ENCODE peak calls at places on chromosomes 16 and 17, in nine cellular contexts. One of them, this sample, is unnamed.

GRCh38 chr16:68792465-68793324 is 50.6 kb upstream of the TANGO6 start:
- DNase-seq in stimulated activated CD4-positive, alpha-beta T cell treated with anti-CD3 and anti-CD28 coated beads, Interleukin-4, amount 100 ng/mL, for 4 hours: no peak
- DNase-seq in tibial artery: no peak
- DNase-seq in epithelial cell of proximal tubule: peak
- DNase-seq in activated T-cell treated with anti-CD3 and anti-CD28 coated beads for 24 hours: no peak
- DNase-seq in DMS 273 treated with DMSO at 0.1 percent for 48 hours: no peak
- DNase-seq in NCI-H1105: no peak
- DNase-seq in mucosa of descending colon: no peak
- DNase-seq in NAMALWA: no peak
- DNase-seq in this sample: peak

GRCh38 chr16:72013389-72013788 is 4.8 kb downstream of the DHODH start:
- DNase-seq in epithelial cell of proximal tubule: peak
- DNase-seq in activated T-cell treated with anti-CD3 and anti-CD28 coated beads for 24 hours: no peak
- DNase-seq in tibial artery: no peak
- DNase-seq in mucosa of descending colon: no peak
- DNase-seq in NAMALWA: no peak
- DNase-seq in stimulated activated CD4-positive, alpha-beta T cell treated with anti-CD3 and anti-CD28 coated beads, Interleukin-4, amount 100 ng/mL, for 4 hours: no peak
- DNase-seq in NCI-H1105: no peak
- DNase-seq in DMS 273 treated with DMSO at 0.1 percent for 48 hours: no peak
- DNase-seq in this sample: no peak

GRCh38 chr16:64590516-64590915 is 531.3 kb downstream of the CDH11 start:
- DNase-seq in DMS 273 treated with DMSO at 0.1 percent for 48 hours: no peak
- DNase-seq in NCI-H1105: no peak
- DNase-seq in mucosa of descending colon: no peak
- DNase-seq in epithelial cell of proximal tubule: no peak
- DNase-seq in stimulated activated CD4-positive, alpha-beta T cell treated with anti-CD3 and anti-CD28 coated beads, Interleukin-4, amount 100 ng/mL, for 4 hours: no peak
- DNase-seq in activated T-cell treated with anti-CD3 and anti-CD28 coated beads for 24 hours: no peak
- DNase-seq in NAMALWA: no peak
- DNase-seq in tibial artery: no peak
- DNase-seq in this sample: no peak

GRCh38 chr16:53129281-53130192 is 74.7 kb downstream of the CHD9 start:
- DNase-seq in NAMALWA: no peak
- DNase-seq in NCI-H1105: no peak
- DNase-seq in epithelial cell of proximal tubule: no peak
- DNase-seq in stimulated activated CD4-positive, alpha-beta T cell treated with anti-CD3 and anti-CD28 coated beads, Interleukin-4, amount 100 ng/mL, for 4 hours: no peak
- DNase-seq in tibial artery: peak
- DNase-seq in DMS 273 treated with DMSO at 0.1 percent for 48 hours: no peak
- DNase-seq in mucosa of descending colon: no peak
- DNase-seq in activated T-cell treated with anti-CD3 and anti-CD28 coated beads for 24 hours: no peak
- DNase-seq in this sample: peak

GRCh38 chr17:36493956-36494355 is 7.5 kb downstream of the ZNHIT3 start:
- DNase-seq in tibial artery: no peak
- DNase-seq in DMS 273 treated with DMSO at 0.1 percent for 48 hours: no peak
- DNase-seq in activated T-cell treated with anti-CD3 and anti-CD28 coated beads for 24 hours: no peak
- DNase-seq in stimulated activated CD4-positive, alpha-beta T cell treated with anti-CD3 and anti-CD28 coated beads, Interleukin-4, amount 100 ng/mL, for 4 hours: no peak
- DNase-seq in epithelial cell of proximal tubule: no peak
- DNase-seq in NCI-H1105: no peak
- DNase-seq in NAMALWA: no peak
- DNase-seq in mucosa of descending colon: no peak
- DNase-seq in this sample: no peak

GRCh38 chr17:74271902-74272563 is 2.0 kb upstream of the DNAI2 start:
- DNase-seq in DMS 273 treated with DMSO at 0.1 percent for 48 hours: no peak
- DNase-seq in tibial artery: peak
- DNase-seq in stimulated activated CD4-positive, alpha-beta T cell treated with anti-CD3 and anti-CD28 coated beads, Interleukin-4, amount 100 ng/mL, for 4 hours: no peak
- DNase-seq in NAMALWA: no peak
- DNase-seq in activated T-cell treated with anti-CD3 and anti-CD28 coated beads for 24 hours: no peak
- DNase-seq in epithelial cell of proximal tubule: no peak
- DNase-seq in NCI-H1105: no peak
- DNase-seq in mucosa of descending colon: no peak
- DNase-seq in this sample: no peak

GRCh38 chr17:17539591-17539990 is 43.4 kb upstream of the RASD1 start:
- DNase-seq in mucosa of descending colon: no peak
- DNase-seq in epithelial cell of proximal tubule: no peak
- DNase-seq in activated T-cell treated with anti-CD3 and anti-CD28 coated beads for 24 hours: no peak
- DNase-seq in tibial artery: no peak
- DNase-seq in NCI-H1105: no peak
- DNase-seq in stimulated activated CD4-positive, alpha-beta T cell treated with anti-CD3 and anti-CD28 coated beads, Interleukin-4, amount 100 ng/mL, for 4 hours: no peak
- DNase-seq in NAMALWA: no peak
- DNase-seq in DMS 273 treated with DMSO at 0.1 percent for 48 hours: no peak
- DNase-seq in this sample: no peak

GRCh38 chr16:65497571-65497970 is 375.7 kb upstream of the CDH11 start:
- DNase-seq in activated T-cell treated with anti-CD3 and anti-CD28 coated beads for 24 hours: no peak
- DNase-seq in stimulated activated CD4-positive, alpha-beta T cell treated with anti-CD3 and anti-CD28 coated beads, Interleukin-4, amount 100 ng/mL, for 4 hours: no peak
- DNase-seq in NAMALWA: no peak
- DNase-seq in epithelial cell of proximal tubule: no peak
- DNase-seq in tibial artery: no peak
- DNase-seq in DMS 273 treated with DMSO at 0.1 percent for 48 hours: no peak
- DNase-seq in mucosa of descending colon: no peak
- DNase-seq in NCI-H1105: no peak
- DNase-seq in this sample: no peak

GRCh38 chr16:17334096-17334495 is 136.7 kb downstream of the XYLT1 start:
- DNase-seq in activated T-cell treated with anti-CD3 and anti-CD28 coated beads for 24 hours: no peak
- DNase-seq in stimulated activated CD4-positive, alpha-beta T cell treated with anti-CD3 and anti-CD28 coated beads, Interleukin-4, amount 100 ng/mL, for 4 hours: no peak
- DNase-seq in mucosa of descending colon: no peak
- DNase-seq in epithelial cell of proximal tubule: no peak
- DNase-seq in tibial artery: no peak
- DNase-seq in DMS 273 treated with DMSO at 0.1 percent for 48 hours: no peak
- DNase-seq in NCI-H1105: no peak
- DNase-seq in NAMALWA: no peak
- DNase-seq in this sample: no peak

GRCh38 chr17:48037036-48037881 is at the start of gene COPZ2:
- DNase-seq in stimulated activated CD4-positive, alpha-beta T cell treated with anti-CD3 and anti-CD28 coated beads, Interleukin-4, amount 100 ng/mL, for 4 hours: peak
- DNase-seq in NCI-H1105: no peak
- DNase-seq in mucosa of descending colon: peak
- DNase-seq in NAMALWA: no peak
- DNase-seq in tibial artery: peak
- DNase-seq in DMS 273 treated with DMSO at 0.1 percent for 48 hours: no peak
- DNase-seq in activated T-cell treated with anti-CD3 and anti-CD28 coated beads for 24 hours: no peak
- DNase-seq in epithelial cell of proximal tubule: no peak
- DNase-seq in this sample: no peak

GRCh38 chr16:25014500-25015147 is 545 bp downstream of the ARHGAP17 start:
- DNase-seq in tibial artery: peak
- DNase-seq in epithelial cell of proximal tubule: no peak
- DNase-seq in activated T-cell treated with anti-CD3 and anti-CD28 coated beads for 24 hours: no peak
- DNase-seq in DMS 273 treated with DMSO at 0.1 percent for 48 hours: peak
- DNase-seq in mucosa of descending colon: peak
- DNase-seq in NCI-H1105: peak
- DNase-seq in stimulated activated CD4-positive, alpha-beta T cell treated with anti-CD3 and anti-CD28 coated beads, Interleukin-4, amount 100 ng/mL, for 4 hours: peak
- DNase-seq in NAMALWA: peak
- DNase-seq in this sample: peak

GRCh38 chr17:56597495-56597990 is 4.0 kb downstream of the NOG start:
- DNase-seq in NCI-H1105: peak
- DNase-seq in NAMALWA: no peak
- DNase-seq in tibial artery: no peak
- DNase-seq in stimulated activated CD4-positive, alpha-beta T cell treated with anti-CD3 and anti-CD28 coated beads, Interleukin-4, amount 100 ng/mL, for 4 hours: peak
- DNase-seq in activated T-cell treated with anti-CD3 and anti-CD28 coated beads for 24 hours: no peak
- DNase-seq in DMS 273 treated with DMSO at 0.1 percent for 48 hours: no peak
- DNase-seq in mucosa of descending colon: no peak
- DNase-seq in epithelial cell of proximal tubule: no peak
- DNase-seq in this sample: peak

GRCh38 chr17:81036128-81036891 is 1.4 kb downstream of the BAIAP2 start:
- DNase-seq in tibial artery: no peak
- DNase-seq in activated T-cell treated with anti-CD3 and anti-CD28 coated beads for 24 hours: no peak
- DNase-seq in NAMALWA: no peak
- DNase-seq in DMS 273 treated with DMSO at 0.1 percent for 48 hours: peak
- DNase-seq in epithelial cell of proximal tubule: no peak
- DNase-seq in NCI-H1105: no peak
- DNase-seq in stimulated activated CD4-positive, alpha-beta T cell treated with anti-CD3 and anti-CD28 coated beads, Interleukin-4, amount 100 ng/mL, for 4 hours: no peak
- DNase-seq in mucosa of descending colon: no peak
- DNase-seq in this sample: no peak

GRCh38 chr17:57682667-57683066 is 62.4 kb downstream of the CCDC182 start:
- DNase-seq in stimulated activated CD4-positive, alpha-beta T cell treated with anti-CD3 and anti-CD28 coated beads, Interleukin-4, amount 100 ng/mL, for 4 hours: no peak
- DNase-seq in epithelial cell of proximal tubule: no peak
- DNase-seq in DMS 273 treated with DMSO at 0.1 percent for 48 hours: no peak
- DNase-seq in NAMALWA: no peak
- DNase-seq in activated T-cell treated with anti-CD3 and anti-CD28 coated beads for 24 hours: no peak
- DNase-seq in mucosa of descending colon: no peak
- DNase-seq in tibial artery: no peak
- DNase-seq in NCI-H1105: no peak
- DNase-seq in this sample: no peak

GRCh38 chr16:30867747-30868146 is 26.1 kb downstream of the BCL7C start:
- DNase-seq in mucosa of descending colon: no peak
- DNase-seq in activated T-cell treated with anti-CD3 and anti-CD28 coated beads for 24 hours: no peak
- DNase-seq in stimulated activated CD4-positive, alpha-beta T cell treated with anti-CD3 and anti-CD28 coated beads, Interleukin-4, amount 100 ng/mL, for 4 hours: no peak
- DNase-seq in DMS 273 treated with DMSO at 0.1 percent for 48 hours: no peak
- DNase-seq in NCI-H1105: no peak
- DNase-seq in epithelial cell of proximal tubule: no peak
- DNase-seq in tibial artery: no peak
- DNase-seq in NAMALWA: peak
- DNase-seq in this sample: no peak

GRCh38 chr16:20984019-20984418 is 83.4 kb downstream of the LYRM1 start:
- DNase-seq in epithelial cell of proximal tubule: no peak
- DNase-seq in mucosa of descending colon: no peak
- DNase-seq in NCI-H1105: no peak
- DNase-seq in tibial artery: no peak
- DNase-seq in activated T-cell treated with anti-CD3 and anti-CD28 coated beads for 24 hours: no peak
- DNase-seq in stimulated activated CD4-positive, alpha-beta T cell treated with anti-CD3 and anti-CD28 coated beads, Interleukin-4, amount 100 ng/mL, for 4 hours: no peak
- DNase-seq in DMS 273 treated with DMSO at 0.1 percent for 48 hours: no peak
- DNase-seq in NAMALWA: no peak
- DNase-seq in this sample: no peak

GRCh38 chr16:77063617-77064016 is 127.4 kb upstream of the MON1B start:
- DNase-seq in activated T-cell treated with anti-CD3 and anti-CD28 coated beads for 24 hours: no peak
- DNase-seq in stimulated activated CD4-positive, alpha-beta T cell treated with anti-CD3 and anti-CD28 coated beads, Interleukin-4, amount 100 ng/mL, for 4 hours: no peak
- DNase-seq in NAMALWA: no peak
- DNase-seq in tibial artery: no peak
- DNase-seq in epithelial cell of proximal tubule: no peak
- DNase-seq in NCI-H1105: no peak
- DNase-seq in DMS 273 treated with DMSO at 0.1 percent for 48 hours: no peak
- DNase-seq in mucosa of descending colon: no peak
- DNase-seq in this sample: no peak

GRCh38 chr16:2584742-2585650 is 47.2 kb downstream of the PDPK1 start:
- DNase-seq in epithelial cell of proximal tubule: no peak
- DNase-seq in mucosa of descending colon: peak
- DNase-seq in tibial artery: no peak
- DNase-seq in activated T-cell treated with anti-CD3 and anti-CD28 coated beads for 24 hours: no peak
- DNase-seq in stimulated activated CD4-positive, alpha-beta T cell treated with anti-CD3 and anti-CD28 coated beads, Interleukin-4, amount 100 ng/mL, for 4 hours: no peak
- DNase-seq in NCI-H1105: no peak
- DNase-seq in NAMALWA: no peak
- DNase-seq in DMS 273 treated with DMSO at 0.1 percent for 48 hours: no peak
- DNase-seq in this sample: no peak

GRCh38 chr16:1972490-1972877 is 631 bp downstream of the TBL3 start:
- DNase-seq in tibial artery: no peak
- DNase-seq in epithelial cell of proximal tubule: no peak
- DNase-seq in mucosa of descending colon: peak
- DNase-seq in activated T-cell treated with anti-CD3 and anti-CD28 coated beads for 24 hours: no peak
- DNase-seq in stimulated activated CD4-positive, alpha-beta T cell treated with anti-CD3 and anti-CD28 coated beads, Interleukin-4, amount 100 ng/mL, for 4 hours: no peak
- DNase-seq in NAMALWA: no peak
- DNase-seq in DMS 273 treated with DMSO at 0.1 percent for 48 hours: no peak
- DNase-seq in NCI-H1105: no peak
- DNase-seq in this sample: no peak

GRCh38 chr17:39638317-39638716 is 1.4 kb downstream of the STARD3 start:
- DNase-seq in activated T-cell treated with anti-CD3 and anti-CD28 coated beads for 24 hours: no peak
- DNase-seq in DMS 273 treated with DMSO at 0.1 percent for 48 hours: no peak
- DNase-seq in tibial artery: no peak
- DNase-seq in NAMALWA: no peak
- DNase-seq in epithelial cell of proximal tubule: no peak
- DNase-seq in stimulated activated CD4-positive, alpha-beta T cell treated with anti-CD3 and anti-CD28 coated beads, Interleukin-4, amount 100 ng/mL, for 4 hours: no peak
- DNase-seq in mucosa of descending colon: no peak
- DNase-seq in NCI-H1105: no peak
- DNase-seq in this sample: no peak

GRCh38 chr16:47029724-47030123 is 56.2 kb upstream of the DNAJA2 start:
- DNase-seq in activated T-cell treated with anti-CD3 and anti-CD28 coated beads for 24 hours: no peak
- DNase-seq in mucosa of descending colon: no peak
- DNase-seq in NCI-H1105: no peak
- DNase-seq in epithelial cell of proximal tubule: no peak
- DNase-seq in stimulated activated CD4-positive, alpha-beta T cell treated with anti-CD3 and anti-CD28 coated beads, Interleukin-4, amount 100 ng/mL, for 4 hours: no peak
- DNase-seq in DMS 273 treated with DMSO at 0.1 percent for 48 hours: no peak
- DNase-seq in NAMALWA: no peak
- DNase-seq in tibial artery: no peak
- DNase-seq in this sample: no peak

GRCh38 chr17:59666235-59666634 is 41.0 kb downstream of the PTRH2 start:
- DNase-seq in tibial artery: no peak
- DNase-seq in NAMALWA: no peak
- DNase-seq in DMS 273 treated with DMSO at 0.1 percent for 48 hours: no peak
- DNase-seq in NCI-H1105: no peak
- DNase-seq in mucosa of descending colon: no peak
- DNase-seq in stimulated activated CD4-positive, alpha-beta T cell treated with anti-CD3 and anti-CD28 coated beads, Interleukin-4, amount 100 ng/mL, for 4 hours: no peak
- DNase-seq in activated T-cell treated with anti-CD3 and anti-CD28 coated beads for 24 hours: no peak
- DNase-seq in epithelial cell of proximal tubule: no peak
- DNase-seq in this sample: no peak

GRCh38 chr16:77191259-77191969 is 424 bp downstream of the MON1B start:
- DNase-seq in NCI-H1105: no peak
- DNase-seq in tibial artery: no peak
- DNase-seq in DMS 273 treated with DMSO at 0.1 percent for 48 hours: no peak
- DNase-seq in stimulated activated CD4-positive, alpha-beta T cell treated with anti-CD3 and anti-CD28 coated beads, Interleukin-4, amount 100 ng/mL, for 4 hours: peak
- DNase-seq in activated T-cell treated with anti-CD3 and anti-CD28 coated beads for 24 hours: no peak
- DNase-seq in NAMALWA: peak
- DNase-seq in epithelial cell of proximal tubule: no peak
- DNase-seq in mucosa of descending colon: peak
- DNase-seq in this sample: no peak

GRCh38 chr17:49910094-49910857 is 58.7 kb upstream of the DLX4 start:
- DNase-seq in mucosa of descending colon: no peak
- DNase-seq in tibial artery: no peak
- DNase-seq in NCI-H1105: no peak
- DNase-seq in DMS 273 treated with DMSO at 0.1 percent for 48 hours: no peak
- DNase-seq in stimulated activated CD4-positive, alpha-beta T cell treated with anti-CD3 and anti-CD28 coated beads, Interleukin-4, amount 100 ng/mL, for 4 hours: peak
- DNase-seq in NAMALWA: no peak
- DNase-seq in activated T-cell treated with anti-CD3 and anti-CD28 coated beads for 24 hours: peak
- DNase-seq in epithelial cell of proximal tubule: no peak
- DNase-seq in this sample: no peak

GRCh38 chr16:64051826-64052225 is 1070.0 kb downstream of the CDH11 start:
- DNase-seq in DMS 273 treated with DMSO at 0.1 percent for 48 hours: peak
- DNase-seq in epithelial cell of proximal tubule: no peak
- DNase-seq in tibial artery: no peak
- DNase-seq in stimulated activated CD4-positive, alpha-beta T cell treated with anti-CD3 and anti-CD28 coated beads, Interleukin-4, amount 100 ng/mL, for 4 hours: no peak
- DNase-seq in NAMALWA: peak
- DNase-seq in activated T-cell treated with anti-CD3 and anti-CD28 coated beads for 24 hours: no peak
- DNase-seq in mucosa of descending colon: no peak
- DNase-seq in NCI-H1105: no peak
- DNase-seq in this sample: no peak

GRCh38 chr17:17134051-17134951 is 71.8 kb downstream of the PLD6 start:
- DNase-seq in stimulated activated CD4-positive, alpha-beta T cell treated with anti-CD3 and anti-CD28 coated beads, Interleukin-4, amount 100 ng/mL, for 4 hours: no peak
- DNase-seq in activated T-cell treated with anti-CD3 and anti-CD28 coated beads for 24 hours: no peak
- DNase-seq in NAMALWA: no peak
- DNase-seq in DMS 273 treated with DMSO at 0.1 percent for 48 hours: no peak
- DNase-seq in NCI-H1105: peak
- DNase-seq in mucosa of descending colon: peak
- DNase-seq in epithelial cell of proximal tubule: no peak
- DNase-seq in tibial artery: no peak
- DNase-seq in this sample: no peak

GRCh38 chr16:57204675-57205074 is 18.5 kb downstream of the RSPRY1 start:
- DNase-seq in epithelial cell of proximal tubule: no peak
- DNase-seq in activated T-cell treated with anti-CD3 and anti-CD28 coated beads for 24 hours: no peak
- DNase-seq in mucosa of descending colon: no peak
- DNase-seq in NCI-H1105: no peak
- DNase-seq in stimulated activated CD4-positive, alpha-beta T cell treated with anti-CD3 and anti-CD28 coated beads, Interleukin-4, amount 100 ng/mL, for 4 hours: no peak
- DNase-seq in DMS 273 treated with DMSO at 0.1 percent for 48 hours: no peak
- DNase-seq in tibial artery: no peak
- DNase-seq in NAMALWA: peak
- DNase-seq in this sample: no peak

GRCh38 chr16:20383106-20384029 is 21.2 kb downstream of the PDILT start:
- DNase-seq in NAMALWA: peak
- DNase-seq in DMS 273 treated with DMSO at 0.1 percent for 48 hours: no peak
- DNase-seq in epithelial cell of proximal tubule: peak
- DNase-seq in stimulated activated CD4-positive, alpha-beta T cell treated with anti-CD3 and anti-CD28 coated beads, Interleukin-4, amount 100 ng/mL, for 4 hours: peak
- DNase-seq in mucosa of descending colon: no peak
- DNase-seq in tibial artery: peak
- DNase-seq in activated T-cell treated with anti-CD3 and anti-CD28 coated beads for 24 hours: peak
- DNase-seq in NCI-H1105: peak
- DNase-seq in this sample: peak

GRCh38 chr17:37610971-37611370 is 1.8 kb upstream of the SYNRG start:
- DNase-seq in stimulated activated CD4-positive, alpha-beta T cell treated with anti-CD3 and anti-CD28 coated beads, Interleukin-4, amount 100 ng/mL, for 4 hours: no peak
- DNase-seq in NCI-H1105: no peak
- DNase-seq in NAMALWA: peak
- DNase-seq in DMS 273 treated with DMSO at 0.1 percent for 48 hours: no peak
- DNase-seq in epithelial cell of proximal tubule: no peak
- DNase-seq in tibial artery: no peak
- DNase-seq in activated T-cell treated with anti-CD3 and anti-CD28 coated beads for 24 hours: no peak
- DNase-seq in mucosa of descending colon: no peak
- DNase-seq in this sample: no peak

GRCh38 chr17:78144736-78145641 is 1.2 kb upstream of the C17orf99 start:
- DNase-seq in activated T-cell treated with anti-CD3 and anti-CD28 coated beads for 24 hours: no peak
- DNase-seq in DMS 273 treated with DMSO at 0.1 percent for 48 hours: no peak
- DNase-seq in NAMALWA: no peak
- DNase-seq in NCI-H1105: no peak
- DNase-seq in mucosa of descending colon: peak
- DNase-seq in tibial artery: no peak
- DNase-seq in epithelial cell of proximal tubule: no peak
- DNase-seq in stimulated activated CD4-positive, alpha-beta T cell treated with anti-CD3 and anti-CD28 coated beads, Interleukin-4, amount 100 ng/mL, for 4 hours: no peak
- DNase-seq in this sample: no peak

GRCh38 chr17:51015145-51015558 is 105.5 kb downstream of the SPAG9 start:
- DNase-seq in tibial artery: no peak
- DNase-seq in stimulated activated CD4-positive, alpha-beta T cell treated with anti-CD3 and anti-CD28 coated beads, Interleukin-4, amount 100 ng/mL, for 4 hours: no peak
- DNase-seq in NCI-H1105: no peak
- DNase-seq in NAMALWA: no peak
- DNase-seq in activated T-cell treated with anti-CD3 and anti-CD28 coated beads for 24 hours: no peak
- DNase-seq in mucosa of descending colon: no peak
- DNase-seq in epithelial cell of proximal tubule: no peak
- DNase-seq in DMS 273 treated with DMSO at 0.1 percent for 48 hours: peak
- DNase-seq in this sample: peak

This sample was measured in NCI-H2171.